ENCODE peak calls at places on chromosome 22, in seven cellular contexts. One of them, this sample, is unnamed.

GRCh38 chr22:35409783-35410662 is 10.1 kb downstream of the MCM5 start:
- DNase-seq in transverse colon: peak
- DNase-seq in choroid plexus epithelial cell: no peak
- DNase-seq in adipocyte: no peak
- DNase-seq in IMR-90: no peak
- DNase-seq in fibroblast of gingiva: no peak
- DNase-seq in CD4-positive, alpha-beta memory T cell: no peak
- DNase-seq in this sample: no peak

GRCh38 chr22:50115693-50116092 is 25.9 kb downstream of the MOV10L1 start:
- DNase-seq in transverse colon: no peak
- DNase-seq in choroid plexus epithelial cell: peak
- DNase-seq in adipocyte: peak
- DNase-seq in IMR-90: peak
- DNase-seq in fibroblast of gingiva: no peak
- DNase-seq in CD4-positive, alpha-beta memory T cell: no peak
- DNase-seq in this sample: no peak

GRCh38 chr22:34129691-34130486 is 209.6 kb upstream of the LARGE1 start:
- DNase-seq in transverse colon: peak
- DNase-seq in choroid plexus epithelial cell: no peak
- DNase-seq in adipocyte: no peak
- DNase-seq in IMR-90: no peak
- DNase-seq in fibroblast of gingiva: no peak
- DNase-seq in CD4-positive, alpha-beta memory T cell: no peak
- DNase-seq in this sample: no peak

GRCh38 chr22:31891366-31892079 is 52.8 kb upstream of the YWHAH start:
- DNase-seq in transverse colon: no peak
- DNase-seq in choroid plexus epithelial cell: no peak
- DNase-seq in adipocyte: no peak
- DNase-seq in IMR-90: peak
- DNase-seq in fibroblast of gingiva: peak
- DNase-seq in CD4-positive, alpha-beta memory T cell: no peak
- DNase-seq in this sample: no peak

GRCh38 chr22:48424661-48425060 is 1403.0 kb downstream of the BRD1 start:
- DNase-seq in transverse colon: no peak
- DNase-seq in choroid plexus epithelial cell: no peak
- DNase-seq in adipocyte: no peak
- DNase-seq in IMR-90: no peak
- DNase-seq in fibroblast of gingiva: no peak
- DNase-seq in CD4-positive, alpha-beta memory T cell: no peak
- DNase-seq in this sample: no peak

GRCh38 chr22:37526376-37526775 is 7.2 kb upstream of the CARD10 start:
- DNase-seq in transverse colon: no peak
- DNase-seq in choroid plexus epithelial cell: no peak
- DNase-seq in adipocyte: peak
- DNase-seq in IMR-90: no peak
- DNase-seq in fibroblast of gingiva: no peak
- DNase-seq in CD4-positive, alpha-beta memory T cell: no peak
- DNase-seq in this sample: peak

GRCh38 chr22:40397436-40397835 is 27.0 kb downstream of the SGSM3 start:
- DNase-seq in transverse colon: no peak
- DNase-seq in choroid plexus epithelial cell: peak
- DNase-seq in adipocyte: no peak
- DNase-seq in IMR-90: peak
- DNase-seq in fibroblast of gingiva: no peak
- DNase-seq in CD4-positive, alpha-beta memory T cell: no peak
- DNase-seq in this sample: no peak

GRCh38 chr22:30267382-30268302 is 991 bp upstream of the OSM start:
- DNase-seq in transverse colon: no peak
- DNase-seq in choroid plexus epithelial cell: no peak
- DNase-seq in adipocyte: no peak
- DNase-seq in IMR-90: no peak
- DNase-seq in fibroblast of gingiva: no peak
- DNase-seq in CD4-positive, alpha-beta memory T cell: peak
- DNase-seq in this sample: no peak

GRCh38 chr22:45235851-45236342 is 4.8 kb downstream of the KIAA0930 start:
- DNase-seq in transverse colon: peak
- DNase-seq in choroid plexus epithelial cell: no peak
- DNase-seq in adipocyte: no peak
- DNase-seq in IMR-90: no peak
- DNase-seq in fibroblast of gingiva: no peak
- DNase-seq in CD4-positive, alpha-beta memory T cell: no peak
- DNase-seq in this sample: no peak

GRCh38 chr22:44583854-44584253 is 85.8 kb upstream of the RTL6 start:
- DNase-seq in transverse colon: no peak
- DNase-seq in choroid plexus epithelial cell: no peak
- DNase-seq in adipocyte: no peak
- DNase-seq in IMR-90: no peak
- DNase-seq in fibroblast of gingiva: no peak
- DNase-seq in CD4-positive, alpha-beta memory T cell: no peak
- DNase-seq in this sample: no peak

GRCh38 chr22:23029521-23030228 is 40.6 kb upstream of the GNAZ start:
- DNase-seq in transverse colon: no peak
- DNase-seq in choroid plexus epithelial cell: no peak
- DNase-seq in adipocyte: no peak
- DNase-seq in IMR-90: no peak
- DNase-seq in fibroblast of gingiva: no peak
- DNase-seq in CD4-positive, alpha-beta memory T cell: no peak
- DNase-seq in this sample: no peak

GRCh38 chr22:26502688-26503561 is 9.3 kb downstream of the TFIP11 start:
- DNase-seq in transverse colon: peak
- DNase-seq in choroid plexus epithelial cell: peak
- DNase-seq in adipocyte: peak
- DNase-seq in IMR-90: peak
- DNase-seq in fibroblast of gingiva: peak
- DNase-seq in CD4-positive, alpha-beta memory T cell: peak
- DNase-seq in this sample: no peak